ENCODE peak calls at places on chromosomes 12 and 14, in five cellular contexts. I is tibial nerve, M is psoas muscle, E is keratinocyte, C is GM12865. B is an unnamed sample.

GRCh38 chr14:77186911-77187648 is 5.5 kb downstream of the TMEM63C start:
- DNase-seq in I (no peak), M (no peak), E (peak), C (no peak), B (no peak)

GRCh38 chr14:96507723-96508122 is 5.5 kb downstream of the PAPOLA start:
- DNase-seq in I (no peak), M (no peak), E (no peak), C (no peak), B (no peak)

GRCh38 chr12:52121848-52122838 is 42.6 kb downstream of the SMIM41 start:
- DNase-seq in I (no peak), M (peak), E (no peak), C (peak), B (no peak)

GRCh38 chr12:86601550-86602308 is 345.5 kb upstream of the MGAT4C start:
- DNase-seq in I (no peak), M (peak), E (no peak), C (no peak), B (no peak)

GRCh38 chr12:100114574-100114973 is 28.1 kb downstream of the BLTP3B start:
- DNase-seq in I (no peak), M (no peak), E (no peak), C (no peak), B (no peak)

GRCh38 chr12:25806271-25806670 is 152.2 kb upstream of the RASSF8 start:
- DNase-seq in I (no peak), M (no peak), E (no peak), C (peak), B (no peak)

GRCh38 chr12:104637616-104638015 is 180.9 kb downstream of the CHST11 start:
- DNase-seq in I (no peak), M (no peak), E (no peak), C (no peak), B (no peak)

GRCh38 chr14:95190346-95190840 is 33.1 kb upstream of the DICER1 start:
- DNase-seq in I (no peak), M (no peak), E (no peak), C (no peak), B (no peak)

GRCh38 chr14:82060219-82060618 is 526.6 kb upstream of the SEL1L start:
- DNase-seq in I (no peak), M (no peak), E (no peak), C (no peak), B (no peak)

GRCh38 chr12:65821336-65821735 is 2.9 kb upstream of the HMGA2 start:
- DNase-seq in I (no peak), M (no peak), E (no peak), C (no peak), B (no peak)

GRCh38 chr12:11901687-11902524 is 168.8 kb upstream of the BCL2L14 start:
- DNase-seq in I (no peak), M (no peak), E (no peak), C (peak), B (no peak)

GRCh38 chr12:122021822-122022392 is at the start of gene BCL7A:
- DNase-seq in I (no peak), M (peak), E (no peak), C (peak), B (no peak)

GRCh38 chr14:71852201-71852600 is 80.0 kb upstream of the RGS6 start:
- DNase-seq in I (no peak), M (no peak), E (no peak), C (no peak), B (no peak)

GRCh38 chr12:116693259-116694227 is 44.3 kb downstream of the SPRING1 start:
- DNase-seq in I (no peak), M (no peak), E (no peak), C (no peak), B (no peak)

GRCh38 chr14:58796636-58797429 is 159.1 kb downstream of the DACT1 start:
- DNase-seq in I (no peak), M (no peak), E (no peak), C (peak), B (no peak)

GRCh38 chr12:52370906-52371608 is 3.8 kb upstream of the KRT85 start:
- DNase-seq in I (peak), M (peak), E (no peak), C (no peak), B (peak)

GRCh38 chr12:131370791-131371579 is 339.9 kb upstream of the SFSWAP start:
- DNase-seq in I (no peak), M (no peak), E (no peak), C (peak), B (no peak)

GRCh38 chr12:24198936-24199644 is 249.6 kb upstream of the SOX5 start:
- DNase-seq in I (no peak), M (no peak), E (no peak), C (peak), B (peak)

GRCh38 chr12:107873223-107873622 is 98.7 kb downstream of the ASCL4 start:
- DNase-seq in I (no peak), M (no peak), E (no peak), C (no peak), B (no peak)

GRCh38 chr12:57694459-57695019 is 607 bp downstream of the OS9 start:
- DNase-seq in I (no peak), M (no peak), E (no peak), C (peak), B (no peak)

GRCh38 chr12:288687-289086 is 26.1 kb upstream of the SLC6A13 start:
- DNase-seq in I (no peak), M (no peak), E (no peak), C (no peak), B (peak)

GRCh38 chr12:121072147-121072546 is 33.1 kb upstream of the OASL start:
- DNase-seq in I (no peak), M (no peak), E (no peak), C (no peak), B (no peak)

GRCh38 chr12:31702047-31702446 is 26.8 kb downstream of the AMN1 start:
- DNase-seq in I (no peak), M (no peak), E (no peak), C (no peak), B (no peak)

GRCh38 chr14:22839159-22839779 is 2.9 kb downstream of the MMP14 start:
- DNase-seq in I (no peak), M (peak), E (peak), C (no peak), B (no peak)

GRCh38 chr12:24138041-24138440 is 188.6 kb upstream of the SOX5 start:
- DNase-seq in I (no peak), M (no peak), E (no peak), C (no peak), B (no peak)

GRCh38 chr14:29906256-29906885 is 21.3 kb downstream of the PRKD1 start:
- DNase-seq in I (no peak), M (no peak), E (no peak), C (no peak), B (peak)

GRCh38 chr12:96208801-96209534 is 14.8 kb downstream of the ELK3 start:
- DNase-seq in I (no peak), M (peak), E (no peak), C (no peak), B (no peak)

GRCh38 chr12:22738945-22739344 is 114.0 kb downstream of the ETNK1 start:
- DNase-seq in I (no peak), M (no peak), E (no peak), C (no peak), B (no peak)

GRCh38 chr14:106877527-106877926 is 1351.1 kb downstream of the TMEM121 start:
- DNase-seq in I (no peak), M (no peak), E (no peak), C (no peak), B (peak)

GRCh38 chr12:63929426-63929825 is 84.9 kb downstream of the SRGAP1 start:
- DNase-seq in I (no peak), M (no peak), E (no peak), C (no peak), B (no peak)

GRCh38 chr12:63931703-63932102 is 87.2 kb downstream of the SRGAP1 start:
- DNase-seq in I (no peak), M (no peak), E (no peak), C (no peak), B (no peak)

GRCh38 chr12:63927511-63927910 is 83.0 kb downstream of the SRGAP1 start:
- DNase-seq in I (no peak), M (no peak), E (no peak), C (no peak), B (no peak)

GRCh38 chr12:63928305-63928704 is 83.8 kb downstream of the SRGAP1 start:
- DNase-seq in I (no peak), M (no peak), E (no peak), C (peak), B (no peak)

GRCh38 chr12:63930971-63931370 is 86.5 kb downstream of the SRGAP1 start:
- DNase-seq in I (no peak), M (no peak), E (no peak), C (no peak), B (no peak)
- H3K4me3 ChIP-seq in I (no peak), M (no peak), E (no peak), C (no peak), B (no peak)

GRCh38 chr12:58860050-58860787 is 60.1 kb downstream of the LRIG3 start:
- DNase-seq in I (no peak), M (no peak), E (no peak), C (no peak), B (no peak)

GRCh38 chr12:58860788-58861240 is 59.5 kb downstream of the LRIG3 start:
- DNase-seq in I (no peak), M (no peak), E (no peak), C (no peak), B (no peak)

GRCh38 chr12:58858030-58858429 is 62.3 kb downstream of the LRIG3 start:
- DNase-seq in I (no peak), M (no peak), E (no peak), C (no peak), B (no peak)
- H3K4me3 ChIP-seq in I (no peak), M (no peak), E (no peak), C (no peak), B (no peak)

DNA sequence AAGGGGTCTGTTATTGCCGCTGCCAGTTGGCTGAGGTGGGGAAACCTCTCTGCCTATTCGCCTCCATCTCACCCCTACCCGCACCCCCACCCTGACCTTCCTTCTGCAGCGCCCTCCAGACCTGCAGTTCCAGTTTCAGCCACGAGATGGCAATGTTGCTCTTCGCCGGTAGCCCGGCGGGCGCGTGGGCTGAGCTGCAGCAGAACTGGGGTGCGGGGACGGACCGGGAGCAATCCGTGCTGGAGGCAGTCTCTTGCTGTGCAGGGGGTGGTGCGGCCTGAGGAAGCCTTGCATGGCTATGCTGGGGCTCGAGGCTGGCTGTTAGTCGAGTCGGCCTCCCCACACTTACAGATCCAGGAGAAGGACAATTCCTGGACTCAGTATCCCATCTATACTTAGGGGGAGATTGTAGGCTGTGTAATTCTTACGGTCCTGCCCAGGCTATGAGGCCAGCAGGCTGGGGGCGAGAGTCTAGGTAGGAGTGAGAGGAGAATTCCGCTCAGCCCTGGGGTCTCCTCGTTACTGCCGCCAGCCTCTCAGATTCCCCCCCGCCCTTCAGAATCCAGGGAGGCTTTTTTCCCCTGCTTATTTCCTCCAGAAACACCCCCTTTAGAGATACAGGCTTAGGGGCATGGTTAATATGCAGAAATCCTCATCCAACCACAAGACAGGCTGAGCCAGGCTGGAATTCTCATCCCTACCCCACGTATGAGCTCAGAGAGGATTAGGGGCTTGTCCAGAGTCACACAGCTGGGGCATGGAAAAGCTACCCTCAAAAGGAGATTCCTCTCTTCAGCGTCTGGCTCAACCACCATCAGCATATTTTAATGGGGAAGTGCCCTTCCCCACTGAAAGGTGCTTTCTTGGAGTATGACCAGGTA is 118.2 kb downstream of the AACS start:
- DNase-seq in I (peak), M (peak), E (no peak), C (peak), B (no peak)
- H3K4me3 ChIP-seq in I (no peak), M (no peak), E (no peak), C (no peak), B (no peak)

GRCh38 chr12:59023861-59024424 is 103.6 kb upstream of the LRIG3 start:
- DNase-seq in I (no peak), M (no peak), E (no peak), C (no peak), B (no peak)

DNA sequence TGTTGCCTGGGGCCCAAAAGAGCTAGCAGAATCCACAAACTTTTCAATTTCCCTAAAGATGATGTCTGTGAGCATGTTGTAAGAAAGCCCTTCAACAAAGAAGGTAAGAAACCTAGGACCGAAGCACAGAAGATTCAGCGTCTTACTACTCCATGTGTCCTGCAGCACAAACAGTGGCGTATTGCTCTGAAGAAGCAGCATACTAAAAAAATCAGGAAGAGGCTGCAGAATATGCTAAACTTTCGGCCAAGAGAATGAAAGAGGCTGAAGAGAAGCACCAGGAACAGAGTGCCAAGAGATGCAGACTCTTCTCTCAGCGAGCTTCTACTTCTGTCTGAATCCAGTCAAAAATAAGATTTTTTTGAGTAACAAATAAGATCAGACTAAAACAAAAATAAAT is 100.2 kb upstream of the LRIG3 start:
- DNase-seq in I (no peak), M (no peak), E (no peak), C (no peak), B (no peak)
- H3K4me3 ChIP-seq in I (no peak), M (no peak), E (no peak), C (no peak), B (no peak)

DNA sequence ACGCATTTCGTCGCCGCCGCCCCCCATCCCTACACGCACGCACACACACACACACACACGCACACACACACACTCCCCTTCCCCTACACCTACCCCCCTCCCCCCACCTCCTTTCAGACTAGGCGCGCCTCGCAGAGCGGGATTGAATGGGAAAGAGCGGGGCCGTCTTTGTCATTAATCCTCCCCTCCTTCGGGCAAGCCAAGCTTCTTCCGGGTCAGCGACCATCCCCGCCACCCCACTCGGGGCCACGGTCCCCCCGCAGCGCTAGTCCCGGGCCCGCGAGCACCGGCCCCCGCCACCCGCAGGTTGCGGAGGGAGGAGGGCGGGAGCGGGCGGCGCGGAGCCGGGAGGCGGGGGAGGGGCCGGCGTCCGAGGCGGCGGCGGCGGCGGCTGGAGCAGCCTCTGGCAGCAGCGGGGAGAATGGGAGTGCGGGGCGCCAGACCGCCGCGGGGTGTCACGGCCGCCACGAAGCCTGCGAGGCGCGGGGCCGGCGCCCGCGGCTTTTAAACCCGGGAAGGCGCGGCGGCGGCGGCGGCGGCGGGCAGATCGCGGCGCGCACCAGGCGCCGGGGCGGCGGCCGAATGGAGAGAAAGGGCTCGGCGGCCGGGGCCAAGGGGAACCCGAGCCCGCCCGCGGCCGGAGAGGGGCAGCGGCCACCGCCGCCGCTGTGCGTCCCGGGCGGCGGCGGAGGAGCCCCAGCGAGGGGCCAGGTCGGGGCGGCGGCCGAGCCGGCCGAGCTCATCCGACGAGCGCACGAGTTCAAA is at the start of gene TTC9:
- DNase-seq in I (no peak), M (peak), E (no peak), C (no peak), B (no peak)
- H3K4me3 ChIP-seq in I (peak), M (peak), E (peak), C (peak), B (peak)

GRCh38 chr12:50017047-50017446 is 8.2 kb downstream of the RACGAP1 start:
- DNase-seq in I (peak), M (no peak), E (no peak), C (no peak), B (peak)
- H3K4me3 ChIP-seq in I (no peak), M (no peak), E (no peak), C (no peak), B (peak)

GRCh38 chr14:91357731-91358319 is 59.8 kb downstream of the CCDC88C start:
- DNase-seq in I (no peak), M (no peak), E (no peak), C (no peak), B (no peak)

GRCh38 chr14:91354979-91355685 is 62.5 kb downstream of the CCDC88C start:
- DNase-seq in I (no peak), M (no peak), E (no peak), C (peak), B (no peak)

GRCh38 chr14:91354221-91354916 is 63.3 kb downstream of the CCDC88C start:
- DNase-seq in I (no peak), M (peak), E (no peak), C (no peak), B (no peak)

GRCh38 chr14:91357272-91357671 is 60.3 kb downstream of the CCDC88C start:
- DNase-seq in I (no peak), M (no peak), E (no peak), C (no peak), B (no peak)

DNA sequence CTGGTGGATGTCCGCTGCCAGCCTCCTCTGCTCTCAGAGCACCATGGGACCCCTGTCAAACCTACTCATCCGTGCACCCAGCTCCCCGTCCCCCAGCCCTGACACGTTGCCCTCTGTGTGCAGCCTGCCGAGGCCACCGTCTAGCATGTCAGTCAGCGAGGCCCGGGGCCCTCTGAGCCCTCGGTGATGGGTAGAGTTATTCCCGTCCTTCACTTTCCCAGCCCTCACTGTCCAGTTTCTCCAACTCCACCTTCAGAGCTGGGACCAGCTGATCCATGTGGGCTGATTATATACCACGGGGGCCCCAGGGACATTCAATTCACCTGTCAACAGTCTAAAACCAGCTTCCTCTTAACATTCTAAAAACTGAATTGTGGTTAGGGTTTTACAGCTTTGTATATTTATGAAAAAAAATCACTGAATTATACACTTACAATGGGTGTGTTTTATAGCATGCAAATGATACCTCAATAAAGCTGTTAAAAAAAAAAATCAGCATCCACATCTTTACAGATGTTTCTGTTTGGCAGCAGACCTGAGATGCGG is 61.3 kb downstream of the CCDC88C start:
- DNase-seq in I (no peak), M (no peak), E (no peak), C (peak), B (no peak)
- H3K4me3 ChIP-seq in I (no peak), M (no peak), E (no peak), C (peak), B (no peak)

B was measured in epithelial cell of proximal tubule.